ENCODE peak calls at places on chromosomes 12 and 14, in five cellular contexts. One of them, this sample, is unnamed. For H3K4me1, the result is how much of the 10 kb centered on the place peaks cover.

GRCh38 chr12:57216931-57217871 is 607 bp downstream of the NXPH4 start:
- DNase-seq in mammary epithelial cell: peak
- DNase-seq in SK-N-SH: peak
- DNase-seq in cardiac muscle cell: no peak
- DNase-seq in suprapubic skin: no peak
- DNase-seq in this sample: no peak

GRCh38 chr14:71267691-71268090 is 360.4 kb downstream of the PCNX1 start:
- DNase-seq in mammary epithelial cell: no peak
- DNase-seq in SK-N-SH: no peak
- DNase-seq in cardiac muscle cell: peak
- DNase-seq in suprapubic skin: no peak
- DNase-seq in this sample: no peak

GRCh38 chr12:3592856-3593625 is 102.0 kb downstream of the PRMT8 start:
- DNase-seq in mammary epithelial cell: no peak
- DNase-seq in SK-N-SH: no peak
- DNase-seq in cardiac muscle cell: no peak
- DNase-seq in suprapubic skin: no peak
- DNase-seq in this sample: no peak

GRCh38 chr14:36935976-36936678 is 236.3 kb downstream of the SLC25A21 start:
- DNase-seq in mammary epithelial cell: peak
- DNase-seq in SK-N-SH: no peak
- DNase-seq in cardiac muscle cell: no peak
- DNase-seq in suprapubic skin: no peak
- DNase-seq in this sample: no peak

GRCh38 chr12:57834086-57834876 is 12.2 kb downstream of the CTDSP2 start:
- DNase-seq in mammary epithelial cell: no peak
- DNase-seq in SK-N-SH: no peak
- DNase-seq in cardiac muscle cell: no peak
- DNase-seq in suprapubic skin: no peak
- DNase-seq in this sample: no peak

GRCh38 chr12:79775355-79776073 is 84.8 kb upstream of the PAWR start:
- DNase-seq in mammary epithelial cell: no peak
- DNase-seq in SK-N-SH: no peak
- DNase-seq in cardiac muscle cell: peak
- DNase-seq in suprapubic skin: no peak
- DNase-seq in this sample: no peak

GRCh38 chr12:49415426-49416040 is 48.3 kb downstream of the SPATS2 start:
- DNase-seq in mammary epithelial cell: no peak
- DNase-seq in SK-N-SH: no peak
- DNase-seq in cardiac muscle cell: no peak
- DNase-seq in suprapubic skin: no peak
- DNase-seq in this sample: no peak

GRCh38 chr14:99128185-99128584 is 143.8 kb downstream of the BCL11B start:
- DNase-seq in mammary epithelial cell: no peak
- DNase-seq in SK-N-SH: no peak
- DNase-seq in cardiac muscle cell: no peak
- DNase-seq in suprapubic skin: no peak
- DNase-seq in this sample: no peak

GRCh38 chr14:105473033-105473676 is 1.5 kb upstream of the CRIP2 start:
- DNase-seq in mammary epithelial cell: no peak
- DNase-seq in SK-N-SH: peak
- DNase-seq in cardiac muscle cell: no peak
- DNase-seq in suprapubic skin: peak
- DNase-seq in this sample: peak

GRCh38 chr12:104670439-104671406 is 214.0 kb downstream of the CHST11 start:
- DNase-seq in mammary epithelial cell: no peak
- DNase-seq in SK-N-SH: no peak
- DNase-seq in cardiac muscle cell: no peak
- DNase-seq in suprapubic skin: no peak
- DNase-seq in this sample: no peak

GRCh38 chr14:36346052-36346451 is 25.6 kb upstream of the MBIP start:
- DNase-seq in mammary epithelial cell: no peak
- DNase-seq in SK-N-SH: no peak
- DNase-seq in cardiac muscle cell: no peak
- DNase-seq in suprapubic skin: no peak
- DNase-seq in this sample: no peak

GRCh38 chr12:6662602-6662905 is 365 bp downstream of the ING4 start:
- DNase-seq in mammary epithelial cell: no peak
- DNase-seq in SK-N-SH: peak
- DNase-seq in cardiac muscle cell: no peak
- DNase-seq in suprapubic skin: no peak
- DNase-seq in this sample: no peak

GRCh38 chr12:2322554-2323120 is 269.9 kb downstream of the CACNA1C start:
- DNase-seq in mammary epithelial cell: no peak
- DNase-seq in SK-N-SH: no peak
- DNase-seq in cardiac muscle cell: no peak
- DNase-seq in suprapubic skin: no peak
- DNase-seq in this sample: peak

GRCh38 chr12:52280319-52280795 is 5.9 kb downstream of the KRT86 start:
- DNase-seq in mammary epithelial cell: peak
- DNase-seq in SK-N-SH: no peak
- DNase-seq in cardiac muscle cell: peak
- DNase-seq in suprapubic skin: peak
- DNase-seq in this sample: no peak

GRCh38 chr12:3428631-3429030 is 62.4 kb upstream of the PRMT8 start:
- DNase-seq in mammary epithelial cell: no peak
- DNase-seq in SK-N-SH: no peak
- DNase-seq in cardiac muscle cell: no peak
- DNase-seq in suprapubic skin: no peak
- DNase-seq in this sample: no peak

GRCh38 chr12:45725631-45726593 is 3.6 kb upstream of the ARID2 start:
- DNase-seq in mammary epithelial cell: peak
- DNase-seq in SK-N-SH: peak
- DNase-seq in cardiac muscle cell: peak
- DNase-seq in suprapubic skin: no peak
- DNase-seq in this sample: no peak

GRCh38 chr12:96578526-96579125 is 89.2 kb downstream of the CFAP54 start:
- DNase-seq in mammary epithelial cell: peak
- DNase-seq in SK-N-SH: peak
- DNase-seq in cardiac muscle cell: peak
- DNase-seq in suprapubic skin: no peak
- DNase-seq in this sample: no peak

GRCh38 chr12:70417121-70417520 is 51.0 kb downstream of the KCNMB4 start:
- DNase-seq in mammary epithelial cell: no peak
- DNase-seq in SK-N-SH: no peak
- DNase-seq in cardiac muscle cell: no peak
- DNase-seq in suprapubic skin: no peak
- DNase-seq in this sample: no peak

GRCh38 chr14:32134448-32135070 is 57.5 kb downstream of the ARHGAP5 start:
- DNase-seq in mammary epithelial cell: peak
- DNase-seq in SK-N-SH: no peak
- DNase-seq in cardiac muscle cell: peak
- DNase-seq in suprapubic skin: no peak
- DNase-seq in this sample: no peak

GRCh38 chr12:102300824-102301461 is 103.3 kb upstream of the PMCH start:
- DNase-seq in mammary epithelial cell: peak
- DNase-seq in SK-N-SH: peak
- DNase-seq in cardiac muscle cell: peak
- DNase-seq in suprapubic skin: no peak
- DNase-seq in this sample: no peak

GRCh38 chr12:116304621-116305020 is 27.1 kb upstream of the MED13L start:
- DNase-seq in mammary epithelial cell: no peak
- DNase-seq in SK-N-SH: no peak
- DNase-seq in cardiac muscle cell: no peak
- DNase-seq in suprapubic skin: no peak
- DNase-seq in this sample: no peak

GRCh38 chr14:101151226-101151929 is 247.9 kb upstream of the RTL1 start:
- DNase-seq in mammary epithelial cell: peak
- DNase-seq in SK-N-SH: no peak
- DNase-seq in cardiac muscle cell: no peak
- DNase-seq in suprapubic skin: no peak
- DNase-seq in this sample: no peak

GRCh38 chr12:1595026-1595561 is 713 bp upstream of the FBXL14 start:
- DNase-seq in mammary epithelial cell: no peak
- DNase-seq in SK-N-SH: no peak
- DNase-seq in cardiac muscle cell: peak
- DNase-seq in suprapubic skin: no peak
- DNase-seq in this sample: peak

GRCh38 chr12:20492251-20492728 is 124.0 kb downstream of the PDE3A start:
- DNase-seq in mammary epithelial cell: peak
- DNase-seq in SK-N-SH: no peak
- DNase-seq in cardiac muscle cell: peak
- DNase-seq in suprapubic skin: no peak
- DNase-seq in this sample: peak

GRCh38 chr12:116863275-116863767 is 17.9 kb downstream of the HRK start:
- DNase-seq in mammary epithelial cell: no peak
- DNase-seq in SK-N-SH: peak
- DNase-seq in cardiac muscle cell: no peak
- DNase-seq in suprapubic skin: no peak
- DNase-seq in this sample: no peak

GRCh38 chr12:111174283-111175108 is 194.4 kb downstream of the PHETA1 start:
- DNase-seq in mammary epithelial cell: no peak
- DNase-seq in SK-N-SH: no peak
- DNase-seq in cardiac muscle cell: peak
- DNase-seq in suprapubic skin: no peak
- DNase-seq in this sample: no peak

GRCh38 chr12:15707516-15708199 is 81.5 kb downstream of the EPS8 start:
- DNase-seq in mammary epithelial cell: no peak
- DNase-seq in SK-N-SH: no peak
- DNase-seq in cardiac muscle cell: no peak
- DNase-seq in suprapubic skin: no peak
- DNase-seq in this sample: no peak

GRCh38 chr12:52300796-52301691 is 9.7 kb upstream of the KRT81 start:
- DNase-seq in mammary epithelial cell: no peak
- DNase-seq in SK-N-SH: no peak
- DNase-seq in cardiac muscle cell: peak
- DNase-seq in suprapubic skin: peak
- DNase-seq in this sample: no peak

GRCh38 chr12:110971189-110971920 is 51.0 kb upstream of the MYL2 start:
- DNase-seq in mammary epithelial cell: no peak
- DNase-seq in SK-N-SH: no peak
- DNase-seq in cardiac muscle cell: no peak
- DNase-seq in suprapubic skin: no peak
- DNase-seq in this sample: no peak

GRCh38 chr12:22042981-22043669 is 2.9 kb upstream of the CMAS start:
- DNase-seq in mammary epithelial cell: peak
- DNase-seq in SK-N-SH: no peak
- DNase-seq in cardiac muscle cell: peak
- DNase-seq in suprapubic skin: no peak
- DNase-seq in this sample: no peak

DNA sequence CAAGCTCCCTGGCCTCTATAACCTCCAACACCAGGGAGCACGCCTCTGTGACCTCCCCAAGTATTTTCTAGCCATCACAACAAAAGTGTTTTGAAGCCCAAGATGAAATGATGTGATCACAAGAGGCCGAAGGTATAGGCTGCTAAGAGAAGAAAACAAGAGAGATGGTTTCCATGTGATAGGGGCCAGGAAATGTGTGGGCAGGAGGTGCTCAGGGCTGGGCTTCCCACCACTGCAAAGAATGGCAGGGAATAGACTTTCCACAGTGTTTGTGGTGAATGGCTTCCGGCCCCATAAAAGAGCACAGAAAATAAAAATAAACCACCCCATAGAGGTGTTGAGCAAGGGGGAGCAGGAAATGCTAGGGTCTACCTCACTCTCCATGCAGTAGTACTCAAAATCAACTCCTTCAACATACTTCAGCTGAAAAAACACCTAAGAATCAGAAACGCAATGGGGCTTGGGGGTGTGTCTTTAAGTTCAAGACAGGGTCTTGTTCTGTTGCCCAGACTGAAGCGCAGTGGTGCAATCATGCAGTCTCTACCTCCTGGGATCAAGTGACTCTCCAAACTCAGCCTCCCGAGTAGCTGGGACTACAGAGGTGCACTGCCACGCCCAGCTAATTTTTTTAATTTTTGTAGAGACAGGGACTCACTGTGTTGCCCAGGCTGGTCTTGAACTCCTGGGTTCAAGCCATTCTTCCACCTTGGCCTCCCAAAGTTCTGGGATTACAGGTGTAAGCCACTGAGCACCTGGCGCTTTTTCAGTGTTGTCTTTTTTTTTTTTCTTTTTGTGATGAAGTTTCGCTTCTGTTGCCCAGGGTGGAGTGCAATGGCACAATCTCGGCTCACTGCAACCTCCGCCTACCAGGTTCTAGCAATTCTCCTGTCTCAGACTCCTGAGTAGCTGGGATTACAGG is 27.1 kb downstream of the DAD1 start:
- DNase-seq in mammary epithelial cell: no peak
- DNase-seq in SK-N-SH: no peak
- DNase-seq in cardiac muscle cell: peak
- DNase-seq in suprapubic skin: no peak
- DNase-seq in this sample: no peak
- H3K4me1 ChIP-seq in mammary epithelial cell: under half
- H3K4me1 ChIP-seq in SK-N-SH: under half
- H3K4me1 ChIP-seq in cardiac muscle cell: under half
- H3K4me1 ChIP-seq in suprapubic skin: under half
- H3K4me1 ChIP-seq in this sample: under half

GRCh38 chr12:31715283-31715825 is 13.5 kb downstream of the AMN1 start:
- DNase-seq in mammary epithelial cell: no peak
- DNase-seq in SK-N-SH: no peak
- DNase-seq in cardiac muscle cell: peak
- DNase-seq in suprapubic skin: no peak
- DNase-seq in this sample: no peak
- H3K27ac ChIP-seq in mammary epithelial cell: no peak
- H3K27ac ChIP-seq in SK-N-SH: no peak
- H3K27ac ChIP-seq in cardiac muscle cell: no peak
- H3K27ac ChIP-seq in suprapubic skin: peak
- H3K27ac ChIP-seq in this sample: no peak

DNA sequence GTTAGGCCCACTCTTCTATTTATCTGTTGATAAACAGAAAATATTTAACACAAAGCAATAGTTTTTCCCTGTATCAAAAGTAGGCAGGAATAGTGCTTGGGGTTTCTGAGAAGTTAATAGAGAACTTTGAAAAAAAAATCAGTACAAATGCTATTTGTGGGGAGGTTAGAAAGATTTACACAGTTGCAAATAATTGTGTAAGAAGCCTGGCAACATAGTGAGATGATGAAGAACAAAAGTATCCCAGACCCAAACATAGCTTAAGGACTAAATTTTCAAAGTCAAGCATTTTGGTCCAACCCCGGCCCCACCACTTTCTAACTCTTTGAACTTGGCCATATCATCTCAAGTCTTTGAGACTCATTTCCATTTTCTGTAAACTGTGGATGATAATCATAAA is 687.5 kb upstream of the TMEM132C start:
- DNase-seq in mammary epithelial cell: no peak
- DNase-seq in SK-N-SH: no peak
- DNase-seq in cardiac muscle cell: no peak
- DNase-seq in suprapubic skin: no peak
- DNase-seq in this sample: no peak
- H3K4me3 ChIP-seq in mammary epithelial cell: no peak
- H3K4me3 ChIP-seq in SK-N-SH: no peak
- H3K4me3 ChIP-seq in cardiac muscle cell: no peak
- H3K4me3 ChIP-seq in suprapubic skin: no peak
- H3K4me3 ChIP-seq in this sample: no peak

DNA sequence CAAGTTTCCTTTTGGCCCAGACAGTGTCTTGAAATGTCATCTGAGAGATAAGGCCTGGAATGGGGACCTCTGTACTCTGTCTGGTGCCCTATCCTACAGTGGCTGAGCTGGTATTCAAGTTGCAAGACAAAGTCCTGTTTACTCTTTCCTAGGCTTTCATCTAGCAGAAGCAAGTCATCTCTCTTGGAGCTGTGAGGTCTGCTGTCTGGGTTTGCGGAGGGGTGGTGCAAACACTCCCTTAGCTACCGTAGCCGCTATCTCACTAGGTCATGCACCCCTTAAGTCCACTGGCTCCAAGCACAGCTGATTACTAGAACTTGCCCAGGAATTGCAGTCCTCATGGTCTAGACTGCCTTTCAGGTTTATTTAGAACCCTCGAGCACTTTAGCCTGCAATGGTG is 149.7 kb upstream of the SLC16A7 start:
- DNase-seq in mammary epithelial cell: no peak
- DNase-seq in SK-N-SH: no peak
- DNase-seq in cardiac muscle cell: no peak
- DNase-seq in suprapubic skin: no peak
- DNase-seq in this sample: no peak
- H3K4me1 ChIP-seq in mammary epithelial cell: under half
- H3K4me1 ChIP-seq in SK-N-SH: under half
- H3K4me1 ChIP-seq in cardiac muscle cell: under half
- H3K4me1 ChIP-seq in suprapubic skin: under half
- H3K4me1 ChIP-seq in this sample: under half